ENCODE peak calls at places on chromosomes 4 and X, in eight cellular contexts. O, L, W, Y, H, F, P and S are unnamed samples.

GRCh38 chrX:134171661-134172587 is 65.1 kb upstream of the CCDC160 start:
- DNase-seq in W (peak), P (no peak), O (peak), F (peak), L (no peak), H (peak), Y (peak), S (no peak)

GRCh38 chrX:53476371-53476770 is 42.2 kb upstream of the HSD17B10 start:
- DNase-seq in Y (no peak), L (peak), P (peak), H (no peak), W (no peak), O (no peak), F (no peak), S (no peak)

GRCh38 chr4:60805500-60806313 is 394.4 kb upstream of the ADGRL3 start:
- DNase-seq in W (peak), P (peak), F (no peak), Y (no peak), O (no peak), H (peak), L (peak), S (peak)

GRCh38 chr4:157818946-157819692 is 353.7 kb downstream of the GASK1B start:
- DNase-seq in W (no peak), P (no peak), O (no peak), H (no peak), Y (no peak), F (no peak), L (no peak), S (no peak)

GRCh38 chr4:138217567-138217966 is 24.6 kb downstream of the SLC7A11 start:
- DNase-seq in F (no peak), O (no peak), L (no peak), W (no peak), H (no peak), Y (no peak), P (no peak), S (no peak)

GRCh38 chrX:22109442-22109841 is 77.3 kb downstream of the PHEX start:
- DNase-seq in O (no peak), H (peak), L (no peak), P (peak), W (no peak), F (no peak), Y (no peak), S (no peak)

GRCh38 chr4:2472187-2472586 is 3.3 kb downstream of the RNF4 start:
- DNase-seq in H (peak), F (no peak), P (no peak), O (no peak), L (no peak), Y (no peak), W (no peak), S (no peak)

GRCh38 chr4:31039382-31039781 is 319.2 kb downstream of the PCDH7 start:
- DNase-seq in L (no peak), P (no peak), W (no peak), Y (no peak), O (no peak), F (no peak), H (no peak), S (no peak)

GRCh38 chr4:109588176-109588575 is 28.1 kb downstream of the MCUB start:
- DNase-seq in F (no peak), Y (no peak), L (no peak), O (no peak), P (no peak), H (no peak), W (peak), S (no peak)

GRCh38 chr4:6972911-6973310 is 63.3 kb downstream of the TBC1D14 start:
- DNase-seq in F (no peak), O (no peak), L (no peak), H (no peak), Y (no peak), W (no peak), P (no peak), S (no peak)

GRCh38 chr4:168679397-168680176 is 182.7 kb downstream of the PALLD start:
- DNase-seq in F (no peak), L (peak), Y (no peak), H (no peak), O (no peak), P (peak), W (no peak), S (peak)

GRCh38 chrX:136209016-136209738 is 42.0 kb downstream of the MAP7D3 start:
- DNase-seq in L (peak), W (peak), F (peak), P (peak), Y (peak), H (peak), O (peak), S (peak)

GRCh38 chr4:1044469-1045192 is 33.2 kb downstream of the FGFRL1 start:
- DNase-seq in L (no peak), P (no peak), F (peak), O (no peak), H (no peak), Y (no peak), W (no peak), S (no peak)

GRCh38 chr4:142379277-142380051 is 466.6 kb downstream of the INPP4B start:
- DNase-seq in W (no peak), H (peak), F (peak), L (peak), Y (no peak), O (no peak), P (peak), S (no peak)

GRCh38 chrX:111102636-111103035 is 6.6 kb downstream of the PAK3 start:
- DNase-seq in W (no peak), P (no peak), O (no peak), L (no peak), Y (no peak), F (no peak), H (no peak), S (no peak)

GRCh38 chr4:111198426-111198825 is 575.5 kb upstream of the PITX2 start:
- DNase-seq in F (no peak), H (no peak), P (no peak), O (no peak), Y (no peak), W (no peak), L (no peak), S (no peak)

GRCh38 chr4:101136373-101137370 is 210.7 kb downstream of the PPP3CA start:
- DNase-seq in O (no peak), P (peak), Y (peak), L (no peak), H (no peak), F (no peak), W (no peak), S (peak)

GRCh38 chr4:6137027-6137746 is 63.2 kb downstream of the JAKMIP1 start:
- DNase-seq in H (no peak), Y (no peak), P (no peak), O (no peak), L (no peak), W (no peak), F (no peak), S (no peak)

GRCh38 chr4:96293806-96294205 is 453.9 kb downstream of the PDHA2 start:
- DNase-seq in O (no peak), H (no peak), F (no peak), W (no peak), L (no peak), P (peak), Y (no peak), S (no peak)

GRCh38 chrX:101416691-101417090 is 8.7 kb downstream of the HNRNPH2 start:
- DNase-seq in L (no peak), H (no peak), W (no peak), P (no peak), O (no peak), F (no peak), Y (no peak), S (no peak)

GRCh38 chr4:8582941-8583654 is 2.9 kb downstream of the GPR78 start:
- DNase-seq in L (no peak), P (no peak), O (no peak), Y (no peak), H (no peak), W (no peak), F (no peak), S (no peak)

GRCh38 chr4:149749769-149750168 is 65.9 kb downstream of the IQCM start:
- DNase-seq in L (no peak), Y (no peak), P (no peak), O (no peak), H (no peak), F (no peak), W (no peak), S (no peak)

GRCh38 chrX:55127692-55128091 is 38.9 kb downstream of the PAGE2 start:
- DNase-seq in H (peak), W (no peak), O (no peak), F (no peak), L (peak), Y (no peak), P (no peak), S (no peak)

GRCh38 chrX:49695276-49696180 is at the start of gene PAGE1:
- DNase-seq in L (no peak), O (no peak), P (no peak), F (no peak), W (no peak), Y (no peak), H (no peak), S (no peak)

GRCh38 chr4:42302348-42302747 is 94.9 kb upstream of the SHISA3 start:
- DNase-seq in F (no peak), W (peak), P (peak), H (peak), L (peak), Y (no peak), O (peak), S (no peak)

GRCh38 chr4:80101086-80101767 is 28.2 kb upstream of the ANTXR2 start:
- DNase-seq in W (no peak), L (no peak), O (no peak), F (no peak), P (no peak), H (no peak), Y (no peak), S (no peak)

GRCh38 chr4:89482248-89482647 is 174.6 kb upstream of the GPRIN3 start:
- DNase-seq in H (peak), W (peak), P (peak), F (no peak), L (peak), Y (no peak), O (no peak), S (peak)

GRCh38 chrX:54439967-54440871 is at the start of gene TSR2:
- DNase-seq in Y (peak), L (peak), F (peak), W (peak), O (peak), H (peak), P (peak), S (peak)

GRCh38 chr4:189090174-189090814 is 850.4 kb upstream of the FRG1 start:
- DNase-seq in O (no peak), H (peak), Y (no peak), L (no peak), W (peak), F (no peak), P (peak), S (no peak)

GRCh38 chr4:93731448-93731847 is 97.1 kb upstream of the ATOH1 start:
- DNase-seq in H (no peak), F (no peak), L (no peak), W (peak), Y (no peak), O (no peak), P (no peak), S (no peak)

GRCh38 chr4:89213382-89213701 is 94.3 kb downstream of the GPRIN3 start:
- DNase-seq in O (no peak), W (no peak), H (no peak), P (no peak), L (peak), Y (no peak), F (no peak), S (no peak)

GRCh38 chr4:123589361-123589760 is 192.8 kb downstream of the SPRY1 start:
- DNase-seq in F (no peak), W (no peak), H (no peak), Y (no peak), O (no peak), P (no peak), L (no peak), S (no peak)
- H3K4me3 ChIP-seq in F (no peak), W (no peak), H (no peak), Y (no peak), O (no peak), P (no peak), L (no peak), S (no peak)

GRCh38 chr4:117096886-117097285 is 11.5 kb upstream of the TRAM1L1 start:
- DNase-seq in Y (no peak), W (no peak), F (no peak), O (no peak), L (no peak), H (no peak), P (no peak), S (no peak)
- TF ChIP-seq CTCF in Y (no peak), W (no peak), F (no peak), O (no peak), L (no peak), H (no peak), P (no peak), S (no peak)

DNA sequence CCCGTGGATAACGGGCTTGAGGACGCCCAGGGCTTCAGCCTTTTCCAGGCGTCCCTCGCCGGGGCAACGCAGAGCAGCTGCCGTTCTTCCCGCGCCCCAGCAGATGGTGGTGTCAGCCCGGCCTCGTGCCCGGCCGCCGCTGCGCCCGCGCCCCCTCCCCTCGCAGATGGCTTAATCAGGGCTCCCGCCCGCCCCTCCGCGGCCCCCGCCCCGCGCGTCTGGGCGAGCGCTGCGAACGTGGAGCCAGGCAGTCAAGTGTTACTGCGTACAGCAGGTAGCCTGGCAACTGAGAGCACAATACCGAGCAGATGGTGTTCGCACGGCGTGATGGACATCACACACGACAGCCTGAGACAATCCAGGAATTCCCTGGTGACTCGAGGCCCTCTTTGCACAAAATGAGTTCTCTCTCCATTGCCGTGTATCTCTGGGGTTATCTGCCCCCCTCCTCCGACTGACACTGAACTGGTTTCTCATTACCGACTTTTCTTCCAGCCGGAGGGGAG is 69.3 kb downstream of the MGST2 start:
- DNase-seq in L (peak), Y (peak), F (peak), H (peak), O (peak), W (peak), P (no peak), S (peak)
- H3K4me3 ChIP-seq in L (peak), Y (no peak), F (no peak), H (peak), O (peak), W (peak), P (no peak), S (peak)

GRCh38 chr4:154620111-154620510 is 7.7 kb upstream of the FGG start:
- DNase-seq in F (no peak), P (no peak), W (no peak), Y (no peak), O (no peak), L (no peak), H (no peak), S (no peak)

GRCh38 chr4:154623995-154624394 is 11.5 kb upstream of the FGG start:
- DNase-seq in L (no peak), Y (no peak), P (no peak), F (no peak), H (no peak), O (no peak), W (no peak), S (no peak)

GRCh38 chr4:154626793-154627484 is 14.5 kb upstream of the FGG start:
- DNase-seq in L (peak), F (peak), Y (peak), H (peak), O (peak), P (peak), W (peak), S (no peak)

GRCh38 chr4:154618708-154619315 is 6.4 kb upstream of the FGG start:
- DNase-seq in O (peak), H (peak), Y (peak), W (peak), P (peak), F (peak), L (peak), S (no peak)

DNA sequence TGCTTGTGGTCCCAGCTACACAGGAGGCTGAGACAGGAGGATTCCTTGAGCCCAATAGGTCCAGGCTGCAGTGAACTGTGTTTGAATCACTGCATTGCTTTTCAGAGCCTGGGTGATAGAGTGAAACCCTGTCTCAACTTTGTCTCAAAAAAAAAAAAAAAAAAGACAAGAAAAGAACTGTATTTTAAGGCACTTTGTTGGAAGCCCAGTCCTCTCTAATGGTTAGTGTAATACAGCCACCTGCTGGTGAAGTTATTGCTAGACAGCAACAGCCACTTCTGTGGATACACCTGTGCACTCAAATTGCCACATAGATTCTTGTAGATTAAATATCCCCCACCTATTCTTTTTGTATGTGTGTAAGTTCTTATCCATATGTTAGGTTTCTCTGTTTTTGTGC is 10.1 kb upstream of the FGG start:
- DNase-seq in P (peak), W (peak), H (peak), O (no peak), F (peak), L (peak), Y (no peak), S (no peak)
- TF ChIP-seq CTCF in P (peak), W (peak), H (peak), O (peak), F (peak), L (peak), Y (peak), S (peak)

GRCh38 chrX:13938766-13939530 is 90.7 kb downstream of the GEMIN8 start:
- DNase-seq in P (no peak), Y (no peak), H (no peak), O (no peak), L (no peak), F (no peak), W (no peak), S (no peak)

GRCh38 chrX:13934731-13935130 is 95.0 kb downstream of the GEMIN8 start:
- DNase-seq in P (no peak), W (no peak), L (no peak), H (no peak), O (no peak), Y (no peak), F (no peak), S (no peak)

GRCh38 chrX:13938053-13938765 is 91.5 kb downstream of the GEMIN8 start:
- DNase-seq in O (peak), P (peak), H (peak), W (peak), Y (peak), F (peak), L (no peak), S (no peak)

GRCh38 chrX:13937370-13938052 is 92.2 kb downstream of the GEMIN8 start:
- DNase-seq in P (no peak), H (peak), Y (no peak), W (no peak), O (no peak), F (no peak), L (peak), S (no peak)

GRCh38 chrX:13936804-13937203 is 92.9 kb downstream of the GEMIN8 start:
- DNase-seq in L (no peak), P (no peak), O (no peak), W (no peak), H (no peak), Y (no peak), F (no peak), S (no peak)
- H3K4me3 ChIP-seq in L (no peak), P (no peak), O (no peak), W (no peak), H (no peak), Y (no peak), F (no peak), S (no peak)

GRCh38 chr4:77202491-77202890 is 45.5 kb downstream of the CCNG2 start:
- DNase-seq in H (no peak), F (no peak), W (no peak), O (no peak), P (no peak), Y (no peak), L (no peak), S (no peak)

GRCh38 chr4:77201343-77201742 is 44.3 kb downstream of the CCNG2 start:
- DNase-seq in Y (no peak), W (no peak), H (no peak), P (no peak), F (no peak), L (no peak), O (no peak), S (no peak)

GRCh38 chr4:77201857-77202256 is 44.9 kb downstream of the CCNG2 start:
- DNase-seq in H (no peak), O (no peak), F (no peak), Y (no peak), L (no peak), W (no peak), P (no peak), S (no peak)

GRCh38 chr4:77199701-77200100 is 42.7 kb downstream of the CCNG2 start:
- DNase-seq in F (no peak), H (no peak), W (no peak), L (no peak), P (no peak), Y (no peak), O (no peak), S (no peak)

GRCh38 chr4:77203380-77204197 is 46.6 kb downstream of the CCNG2 start:
- DNase-seq in L (peak), P (peak), O (peak), H (peak), W (peak), F (peak), Y (peak), S (peak)
- TF ChIP-seq CTCF in L (peak), P (peak), O (peak), H (peak), W (peak), F (peak), Y (peak), S (peak)

GRCh38 chr4:37455301-37456062 is 210.9 kb downstream of the NWD2 start:
- DNase-seq in H (no peak), P (no peak), L (no peak), O (peak), Y (peak), F (peak), W (no peak), S (no peak)

GRCh38 chr4:37453361-37454262 is 209.1 kb downstream of the NWD2 start:
- DNase-seq in L (peak), W (peak), Y (peak), O (peak), P (peak), F (peak), H (peak), S (no peak)

GRCh38 chr4:37453004-37453360 is 208.4 kb downstream of the NWD2 start:
- DNase-seq in Y (no peak), P (peak), F (peak), W (peak), H (peak), L (peak), O (peak), S (peak)

GRCh38 chr4:37451646-37452045 is 207.1 kb downstream of the NWD2 start:
- DNase-seq in H (no peak), W (no peak), Y (no peak), F (no peak), L (no peak), P (no peak), O (no peak), S (no peak)

DNA sequence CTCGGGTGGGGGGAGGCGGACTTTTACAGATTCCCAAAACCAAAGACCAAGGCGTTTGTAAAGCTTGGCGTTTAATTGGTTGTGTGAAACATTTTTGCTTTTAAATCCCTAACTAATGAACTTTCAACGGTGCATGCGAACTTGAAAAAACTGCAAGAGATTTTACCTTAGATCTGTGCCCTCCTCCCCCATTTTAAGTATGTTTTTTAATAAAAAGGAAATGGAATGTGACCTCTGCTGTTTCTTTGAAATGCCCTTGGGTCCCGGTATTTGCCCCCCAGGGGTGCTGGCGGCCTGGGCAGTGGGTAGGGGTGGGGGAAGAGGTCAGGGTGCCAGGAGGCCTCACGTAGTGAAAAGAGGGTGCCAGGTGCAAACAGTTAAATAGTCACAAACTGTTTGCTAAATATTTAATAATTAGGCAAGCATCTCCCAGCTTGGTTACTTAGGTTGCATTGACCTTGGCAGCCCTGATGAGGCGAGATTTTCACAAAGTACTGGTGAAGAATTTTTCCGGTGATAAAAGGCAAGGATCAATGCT is 209.8 kb downstream of the NWD2 start:
- DNase-seq in O (no peak), W (no peak), L (no peak), P (no peak), Y (peak), H (no peak), F (peak), S (no peak)
- H3K4me3 ChIP-seq in O (peak), W (no peak), L (no peak), P (peak), Y (no peak), H (peak), F (peak), S (peak)